ENCODE peak calls at places on chromosomes 4 and X, in eight cellular contexts. One of them, this sample, is unnamed.

GRCh38 chrX:101291204-101291603 is at the start of gene TAF7L:
- DNase-seq in cardiac muscle cell: no peak
- DNase-seq in tibial nerve: no peak
- DNase-seq in upper lobe of right lung: no peak
- DNase-seq in fibroblast of lung: peak
- DNase-seq in GM06990: no peak
- DNase-seq in left ventricle myocardium inferior: no peak
- DNase-seq in HFF-Myc: no peak
- DNase-seq in this sample: peak

GRCh38 chr4:7807351-7807921 is 132.2 kb downstream of the AFAP1 start:
- DNase-seq in cardiac muscle cell: no peak
- DNase-seq in upper lobe of right lung: peak
- DNase-seq in GM06990: no peak
- DNase-seq in left ventricle myocardium inferior: peak
- DNase-seq in fibroblast of lung: no peak
- DNase-seq in tibial nerve: no peak
- DNase-seq in HFF-Myc: no peak
- DNase-seq in this sample: peak

GRCh38 chrX:135087867-135088266 is 32.5 kb downstream of the ETDB start:
- DNase-seq in tibial nerve: no peak
- DNase-seq in fibroblast of lung: no peak
- DNase-seq in left ventricle myocardium inferior: no peak
- DNase-seq in GM06990: no peak
- DNase-seq in upper lobe of right lung: no peak
- DNase-seq in cardiac muscle cell: no peak
- DNase-seq in HFF-Myc: no peak
- DNase-seq in this sample: no peak

GRCh38 chr4:2767705-2768074 is 11.6 kb upstream of the TNIP2 start:
- DNase-seq in GM06990: no peak
- DNase-seq in HFF-Myc: no peak
- DNase-seq in cardiac muscle cell: peak
- DNase-seq in tibial nerve: no peak
- DNase-seq in fibroblast of lung: no peak
- DNase-seq in left ventricle myocardium inferior: no peak
- DNase-seq in upper lobe of right lung: no peak
- DNase-seq in this sample: no peak

GRCh38 chr4:109729155-109729562 is 711 bp downstream of the PLA2G12A start:
- DNase-seq in upper lobe of right lung: no peak
- DNase-seq in HFF-Myc: no peak
- DNase-seq in GM06990: no peak
- DNase-seq in left ventricle myocardium inferior: no peak
- DNase-seq in tibial nerve: no peak
- DNase-seq in cardiac muscle cell: peak
- DNase-seq in fibroblast of lung: peak
- DNase-seq in this sample: peak

GRCh38 chr4:74364649-74365491 is at the start of gene EREG:
- DNase-seq in left ventricle myocardium inferior: no peak
- DNase-seq in GM06990: peak
- DNase-seq in HFF-Myc: peak
- DNase-seq in cardiac muscle cell: peak
- DNase-seq in fibroblast of lung: peak
- DNase-seq in upper lobe of right lung: peak
- DNase-seq in tibial nerve: no peak
- DNase-seq in this sample: peak

GRCh38 chr4:143482753-143483362 is 30.6 kb upstream of the SMARCA5 start:
- DNase-seq in fibroblast of lung: peak
- DNase-seq in GM06990: peak
- DNase-seq in upper lobe of right lung: no peak
- DNase-seq in left ventricle myocardium inferior: no peak
- DNase-seq in HFF-Myc: peak
- DNase-seq in cardiac muscle cell: peak
- DNase-seq in tibial nerve: peak
- DNase-seq in this sample: peak

GRCh38 chrX:129488359-129488758 is 34.9 kb downstream of the SMARCA1 start:
- DNase-seq in cardiac muscle cell: no peak
- DNase-seq in HFF-Myc: no peak
- DNase-seq in tibial nerve: no peak
- DNase-seq in left ventricle myocardium inferior: no peak
- DNase-seq in GM06990: no peak
- DNase-seq in fibroblast of lung: no peak
- DNase-seq in upper lobe of right lung: no peak
- DNase-seq in this sample: no peak

GRCh38 chr4:48481581-48481980 is 1.6 kb upstream of the SLC10A4 start:
- DNase-seq in fibroblast of lung: no peak
- DNase-seq in tibial nerve: no peak
- DNase-seq in HFF-Myc: no peak
- DNase-seq in cardiac muscle cell: no peak
- DNase-seq in GM06990: no peak
- DNase-seq in left ventricle myocardium inferior: no peak
- DNase-seq in upper lobe of right lung: no peak
- DNase-seq in this sample: no peak

GRCh38 chr4:128483816-128484215 is 196.2 kb upstream of the PGRMC2 start:
- DNase-seq in HFF-Myc: peak
- DNase-seq in tibial nerve: no peak
- DNase-seq in fibroblast of lung: peak
- DNase-seq in upper lobe of right lung: no peak
- DNase-seq in cardiac muscle cell: no peak
- DNase-seq in left ventricle myocardium inferior: no peak
- DNase-seq in GM06990: no peak
- DNase-seq in this sample: peak
- H3K4me3 ChIP-seq in HFF-Myc: no peak
- H3K4me3 ChIP-seq in tibial nerve: no peak
- H3K4me3 ChIP-seq in fibroblast of lung: no peak
- H3K4me3 ChIP-seq in upper lobe of right lung: no peak
- H3K4me3 ChIP-seq in cardiac muscle cell: no peak
- H3K4me3 ChIP-seq in left ventricle myocardium inferior: no peak
- H3K4me3 ChIP-seq in GM06990: no peak
- H3K4me3 ChIP-seq in this sample: no peak

GRCh38 chrX:155865193-155865592 is 16.0 kb upstream of the VAMP7 start:
- DNase-seq in HFF-Myc: no peak
- DNase-seq in cardiac muscle cell: no peak
- DNase-seq in GM06990: no peak
- DNase-seq in left ventricle myocardium inferior: no peak
- DNase-seq in tibial nerve: no peak
- DNase-seq in fibroblast of lung: no peak
- DNase-seq in upper lobe of right lung: no peak
- DNase-seq in this sample: no peak

GRCh38 chrX:155867821-155868220 is 13.3 kb upstream of the VAMP7 start:
- DNase-seq in HFF-Myc: no peak
- DNase-seq in tibial nerve: no peak
- DNase-seq in fibroblast of lung: no peak
- DNase-seq in left ventricle myocardium inferior: no peak
- DNase-seq in GM06990: no peak
- DNase-seq in cardiac muscle cell: no peak
- DNase-seq in upper lobe of right lung: no peak
- DNase-seq in this sample: no peak

GRCh38 chrX:155864655-155865054 is 16.5 kb upstream of the VAMP7 start:
- DNase-seq in tibial nerve: no peak
- DNase-seq in cardiac muscle cell: no peak
- DNase-seq in GM06990: no peak
- DNase-seq in upper lobe of right lung: no peak
- DNase-seq in fibroblast of lung: no peak
- DNase-seq in left ventricle myocardium inferior: no peak
- DNase-seq in HFF-Myc: no peak
- DNase-seq in this sample: peak
- TF ChIP-seq CTCF in tibial nerve: no peak
- TF ChIP-seq CTCF in cardiac muscle cell: peak
- TF ChIP-seq CTCF in GM06990: no peak
- TF ChIP-seq CTCF in upper lobe of right lung: no peak
- TF ChIP-seq CTCF in fibroblast of lung: peak
- TF ChIP-seq CTCF in left ventricle myocardium inferior: no peak
- TF ChIP-seq CTCF in HFF-Myc: no peak
- TF ChIP-seq CTCF in this sample: peak

GRCh38 chr4:40630335-40631021 is 814 bp upstream of the RBM47 start:
- DNase-seq in HFF-Myc: no peak
- DNase-seq in cardiac muscle cell: peak
- DNase-seq in tibial nerve: peak
- DNase-seq in left ventricle myocardium inferior: peak
- DNase-seq in GM06990: peak
- DNase-seq in upper lobe of right lung: peak
- DNase-seq in fibroblast of lung: no peak
- DNase-seq in this sample: no peak
- H3K4me3 ChIP-seq in HFF-Myc: no peak
- H3K4me3 ChIP-seq in cardiac muscle cell: peak
- H3K4me3 ChIP-seq in tibial nerve: peak
- H3K4me3 ChIP-seq in left ventricle myocardium inferior: peak
- H3K4me3 ChIP-seq in GM06990: peak
- H3K4me3 ChIP-seq in upper lobe of right lung: peak
- H3K4me3 ChIP-seq in fibroblast of lung: no peak
- H3K4me3 ChIP-seq in this sample: no peak

GRCh38 chr4:243407-243806 is 61.9 kb downstream of the ZNF732 start:
- DNase-seq in upper lobe of right lung: no peak
- DNase-seq in GM06990: no peak
- DNase-seq in fibroblast of lung: no peak
- DNase-seq in left ventricle myocardium inferior: no peak
- DNase-seq in HFF-Myc: no peak
- DNase-seq in tibial nerve: no peak
- DNase-seq in cardiac muscle cell: no peak
- DNase-seq in this sample: no peak

GRCh38 chr4:244471-244870 is 60.8 kb downstream of the ZNF732 start:
- DNase-seq in cardiac muscle cell: peak
- DNase-seq in HFF-Myc: no peak
- DNase-seq in tibial nerve: peak
- DNase-seq in upper lobe of right lung: no peak
- DNase-seq in fibroblast of lung: peak
- DNase-seq in GM06990: no peak
- DNase-seq in left ventricle myocardium inferior: no peak
- DNase-seq in this sample: peak

DNA sequence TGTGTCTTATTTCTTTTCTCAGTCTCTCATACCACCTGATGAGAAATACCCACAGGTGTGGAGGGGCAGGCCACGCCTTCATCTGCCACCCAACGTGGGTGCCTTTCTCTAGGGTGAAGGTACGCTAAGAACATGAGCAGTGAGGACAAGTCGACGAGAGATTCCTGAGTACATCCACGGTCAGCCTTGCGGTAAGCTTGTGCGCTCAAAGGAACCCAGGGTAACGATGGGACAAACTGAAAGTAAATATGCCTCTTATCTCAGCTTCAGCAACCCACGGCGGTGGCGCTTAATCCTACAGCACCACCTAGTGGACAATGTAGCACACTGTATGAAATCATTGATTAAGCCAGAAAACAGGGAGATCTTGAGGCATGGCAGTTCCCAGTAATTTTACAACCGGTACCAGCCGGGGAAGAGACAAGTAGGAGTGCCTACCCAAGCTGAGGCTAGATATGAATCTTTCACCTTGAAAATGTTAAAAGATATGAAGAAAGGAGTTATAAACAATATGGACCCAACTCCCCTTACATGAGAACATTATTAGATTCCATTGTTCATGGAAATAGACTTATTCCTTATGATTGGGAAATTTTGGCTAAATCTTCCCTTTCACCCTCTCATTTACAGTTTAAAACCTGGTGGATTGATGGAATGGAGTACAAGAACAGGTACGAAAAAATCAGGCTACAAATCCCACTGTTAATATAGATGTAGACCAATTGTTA is 63.0 kb downstream of the ZNF732 start:
- DNase-seq in fibroblast of lung: peak
- DNase-seq in upper lobe of right lung: peak
- DNase-seq in HFF-Myc: no peak
- DNase-seq in left ventricle myocardium inferior: peak
- DNase-seq in cardiac muscle cell: peak
- DNase-seq in GM06990: peak
- DNase-seq in tibial nerve: peak
- DNase-seq in this sample: peak
- TF ChIP-seq CTCF in fibroblast of lung: peak
- TF ChIP-seq CTCF in upper lobe of right lung: peak
- TF ChIP-seq CTCF in HFF-Myc: peak
- TF ChIP-seq CTCF in left ventricle myocardium inferior: peak
- TF ChIP-seq CTCF in cardiac muscle cell: peak
- TF ChIP-seq CTCF in GM06990: peak
- TF ChIP-seq CTCF in tibial nerve: peak
- TF ChIP-seq CTCF in this sample: peak

GRCh38 chr4:52655505-52655904 is 3.6 kb downstream of the USP46 start:
- DNase-seq in HFF-Myc: no peak
- DNase-seq in fibroblast of lung: no peak
- DNase-seq in tibial nerve: no peak
- DNase-seq in cardiac muscle cell: no peak
- DNase-seq in left ventricle myocardium inferior: no peak
- DNase-seq in upper lobe of right lung: no peak
- DNase-seq in GM06990: no peak
- DNase-seq in this sample: no peak
- H3K4me3 ChIP-seq in HFF-Myc: no peak
- H3K4me3 ChIP-seq in fibroblast of lung: no peak
- H3K4me3 ChIP-seq in tibial nerve: no peak
- H3K4me3 ChIP-seq in cardiac muscle cell: no peak
- H3K4me3 ChIP-seq in left ventricle myocardium inferior: no peak
- H3K4me3 ChIP-seq in upper lobe of right lung: no peak
- H3K4me3 ChIP-seq in GM06990: no peak
- H3K4me3 ChIP-seq in this sample: no peak

GRCh38 chr4:113294910-113295309 is 245.5 kb downstream of the ANK2 start:
- DNase-seq in tibial nerve: no peak
- DNase-seq in GM06990: no peak
- DNase-seq in upper lobe of right lung: no peak
- DNase-seq in fibroblast of lung: no peak
- DNase-seq in HFF-Myc: no peak
- DNase-seq in left ventricle myocardium inferior: no peak
- DNase-seq in cardiac muscle cell: no peak
- DNase-seq in this sample: no peak
- TF ChIP-seq CTCF in tibial nerve: no peak
- TF ChIP-seq CTCF in GM06990: no peak
- TF ChIP-seq CTCF in upper lobe of right lung: no peak
- TF ChIP-seq CTCF in fibroblast of lung: no peak
- TF ChIP-seq CTCF in HFF-Myc: no peak
- TF ChIP-seq CTCF in left ventricle myocardium inferior: no peak
- TF ChIP-seq CTCF in cardiac muscle cell: no peak
- TF ChIP-seq CTCF in this sample: no peak

GRCh38 chrX:115609621-115610020 is 48.6 kb downstream of the PLS3 start:
- DNase-seq in cardiac muscle cell: no peak
- DNase-seq in HFF-Myc: no peak
- DNase-seq in tibial nerve: no peak
- DNase-seq in left ventricle myocardium inferior: no peak
- DNase-seq in upper lobe of right lung: no peak
- DNase-seq in fibroblast of lung: no peak
- DNase-seq in GM06990: no peak
- DNase-seq in this sample: no peak
- H3K4me3 ChIP-seq in cardiac muscle cell: no peak
- H3K4me3 ChIP-seq in HFF-Myc: no peak
- H3K4me3 ChIP-seq in tibial nerve: no peak
- H3K4me3 ChIP-seq in left ventricle myocardium inferior: no peak
- H3K4me3 ChIP-seq in upper lobe of right lung: no peak
- H3K4me3 ChIP-seq in fibroblast of lung: no peak
- H3K4me3 ChIP-seq in GM06990: no peak
- H3K4me3 ChIP-seq in this sample: no peak

This sample was measured in cardiac fibroblast.